ENCODE peak calls at places on chromosomes 13 and 19, in six cellular contexts. W is pulmonary artery endothelial cell; C is stimulated activated CD8-positive, alpha-beta memory T cell treated with anti-CD3 and anti-CD28 coated beads, Interleukin-15, amount 100 ng/mL, for 1 hour; Q is NCI-H1048; J is fibroblast of the conjunctiva; L is retina. T is an unnamed sample.

GRCh38 chr19:56105090-56105701 is 15.9 kb downstream of the ZNF787 start:
- DNase-seq in L (peak), Q (no peak), C (peak), J (peak), W (no peak), T (no peak)

GRCh38 chr13:113901231-113901630 is 37.4 kb upstream of the GAS6 start:
- DNase-seq in L (no peak), C (no peak), Q (no peak), J (no peak), W (no peak), T (no peak)

GRCh38 chr13:97944396-97945029 is 9.0 kb upstream of the IPO5 start:
- DNase-seq in L (no peak), C (no peak), J (no peak), Q (no peak), W (no peak), T (no peak)

GRCh38 chr13:60837806-60838205 is 440.8 kb downstream of the TDRD3 start:
- DNase-seq in W (no peak), Q (no peak), L (no peak), J (no peak), C (no peak), T (no peak)

GRCh38 chr19:310141-310651 is 19.0 kb upstream of the PLPP2 start:
- DNase-seq in W (no peak), Q (no peak), J (no peak), C (no peak), L (peak), T (no peak)

GRCh38 chr13:99312493-99312883 is 5.3 kb upstream of the GPR183 start:
- DNase-seq in Q (no peak), C (no peak), J (peak), W (no peak), L (no peak), T (peak)

GRCh38 chr13:20174656-20175405 is 14.0 kb upstream of the GJA3 start:
- DNase-seq in J (peak), L (peak), C (peak), W (peak), Q (no peak), T (peak)

GRCh38 chr13:112567161-112567862 is 20.6 kb downstream of the TUBGCP3 start:
- DNase-seq in C (no peak), J (no peak), Q (no peak), W (no peak), L (no peak), T (no peak)

GRCh38 chr13:48567521-48568331 is 34.8 kb upstream of the RCBTB2 start:
- DNase-seq in J (peak), W (no peak), C (no peak), Q (no peak), L (no peak), T (no peak)

GRCh38 chr19:35721374-35721773 is 3.6 kb downstream of the KMT2B start:
- DNase-seq in J (no peak), L (no peak), W (no peak), C (no peak), Q (no peak), T (no peak)

GRCh38 chr13:72998012-72998411 is 60.8 kb upstream of the KLF5 start:
- DNase-seq in Q (no peak), C (no peak), L (no peak), J (no peak), W (no peak), T (no peak)

GRCh38 chr13:103349664-103350063 is 283.4 kb upstream of the SLC10A2 start:
- DNase-seq in Q (no peak), W (no peak), C (no peak), J (no peak), L (peak), T (no peak)

GRCh38 chr13:67855837-67856238 is 625.7 kb upstream of the PCDH9 start:
- DNase-seq in C (no peak), L (no peak), W (no peak), J (no peak), Q (no peak), T (no peak)

GRCh38 chr19:42290523-42291436 is 11.2 kb upstream of the PRR19 start:
- DNase-seq in W (no peak), L (no peak), C (no peak), J (no peak), Q (no peak), T (no peak)

GRCh38 chr19:42111811-42112210 is 20.4 kb downstream of the POU2F2 start:
- DNase-seq in J (no peak), W (no peak), Q (no peak), L (no peak), C (no peak), T (no peak)

GRCh38 chr19:46776927-46777911 is 11.2 kb downstream of the SLC1A5 start:
- DNase-seq in L (no peak), J (no peak), Q (no peak), W (no peak), C (no peak), T (no peak)

GRCh38 chr13:48448963-48449614 is 36.2 kb upstream of the LPAR6 start:
- DNase-seq in W (no peak), J (peak), L (no peak), C (no peak), Q (no peak), T (no peak)

GRCh38 chr19:48325265-48325910 is at the start of gene EMP3:
- DNase-seq in Q (no peak), L (peak), W (no peak), C (peak), J (peak), T (peak)

GRCh38 chr19:14183741-14184395 is 22.1 kb downstream of the ADGRL1 start:
- DNase-seq in L (no peak), C (no peak), J (no peak), W (no peak), Q (no peak), T (no peak)

GRCh38 chr13:50250403-50250802 is 235.2 kb downstream of the KCNRG start:
- DNase-seq in W (no peak), C (no peak), Q (no peak), L (no peak), J (no peak), T (no peak)

GRCh38 chr13:107205318-107206112 is 637.6 kb upstream of the ARGLU1 start:
- DNase-seq in Q (no peak), C (peak), W (peak), L (peak), J (peak), T (no peak)

GRCh38 chr13:102721800-102722231 is 27.0 kb upstream of the METTL21C start:
- DNase-seq in W (no peak), L (no peak), C (no peak), Q (no peak), J (peak), T (no peak)

GRCh38 chr13:44086389-44086788 is 206.7 kb downstream of the LACC1 start:
- DNase-seq in L (no peak), C (no peak), W (no peak), J (no peak), Q (no peak), T (no peak)

GRCh38 chr19:45693168-45693788 is 812 bp downstream of the QPCTL start:
- DNase-seq in W (no peak), L (peak), J (no peak), C (peak), Q (peak), T (no peak)

GRCh38 chr19:1269478-1270167 is 491 bp downstream of the CIRBP start:
- DNase-seq in Q (peak), C (peak), J (peak), L (peak), W (no peak), T (no peak)

GRCh38 chr19:51821921-51822716 is 27.2 kb downstream of the FPR3 start:
- DNase-seq in Q (no peak), J (no peak), L (no peak), W (no peak), C (no peak), T (peak)

GRCh38 chr19:38554676-38555141 is 63.0 kb downstream of the MAP4K1 start:
- DNase-seq in C (no peak), W (no peak), Q (no peak), J (no peak), L (no peak), T (no peak)

GRCh38 chr19:12757544-12758274 is 6.1 kb downstream of the BEST2 start:
- DNase-seq in W (no peak), J (peak), C (peak), Q (no peak), L (peak), T (no peak)

GRCh38 chr13:95956589-95957148 is 96.5 kb downstream of the UGGT2 start:
- DNase-seq in J (peak), L (no peak), C (no peak), W (no peak), Q (no peak), T (no peak)